ENCODE peak calls at places on chromosomes 16 and 17, in seven cellular contexts. One of them, this sample, is unnamed.

GRCh38 chr17:42536372-42537155 is 523 bp downstream of the NAGLU start:
- DNase-seq in BE2C: peak; percentile 89
- DNase-seq in gastrocnemius medialis: peak; percentile 87
- DNase-seq in GM23248: peak; percentile 86
- DNase-seq in esophagus squamous epithelium: no peak
- DNase-seq in fibroblast of lung: peak; percentile 84
- DNase-seq in PC-3: peak; percentile 66
- DNase-seq in this sample: peak; percentile 95

GRCh38 chr16:26816266-26816665 is 250.5 kb upstream of the C16orf82 start:
- DNase-seq in esophagus squamous epithelium: no peak
- DNase-seq in fibroblast of lung: peak; percentile 51
- DNase-seq in PC-3: no peak
- DNase-seq in gastrocnemius medialis: no peak
- DNase-seq in BE2C: no peak
- DNase-seq in GM23248: peak; percentile 73
- DNase-seq in this sample: no peak

GRCh38 chr17:77744268-77744988 is 214.1 kb upstream of the TNRC6C start:
- DNase-seq in fibroblast of lung: no peak
- DNase-seq in esophagus squamous epithelium: no peak
- DNase-seq in PC-3: no peak
- DNase-seq in GM23248: no peak
- DNase-seq in BE2C: no peak
- DNase-seq in gastrocnemius medialis: peak; percentile 62
- DNase-seq in this sample: peak; percentile 86

GRCh38 chr17:8005357-8005756 is 2.9 kb downstream of the GUCY2D start:
- DNase-seq in PC-3: no peak
- DNase-seq in GM23248: peak; percentile 49
- DNase-seq in gastrocnemius medialis: no peak
- DNase-seq in fibroblast of lung: no peak
- DNase-seq in esophagus squamous epithelium: no peak
- DNase-seq in BE2C: no peak
- DNase-seq in this sample: no peak

GRCh38 chr17:43540821-43541674 is 5.1 kb downstream of the ETV4 start:
- DNase-seq in BE2C: peak; percentile 61
- DNase-seq in gastrocnemius medialis: no peak
- DNase-seq in esophagus squamous epithelium: no peak
- DNase-seq in fibroblast of lung: peak; percentile 50
- DNase-seq in PC-3: no peak
- DNase-seq in GM23248: no peak
- DNase-seq in this sample: no peak

GRCh38 chr16:3095869-3096268 is 3.2 kb downstream of the ZSCAN10 start:
- DNase-seq in fibroblast of lung: no peak
- DNase-seq in PC-3: peak; percentile 18
- DNase-seq in gastrocnemius medialis: no peak
- DNase-seq in GM23248: peak; percentile 39
- DNase-seq in BE2C: no peak
- DNase-seq in esophagus squamous epithelium: no peak
- DNase-seq in this sample: peak; percentile 50

GRCh38 chr17:40097931-40098845 is 2.2 kb downstream of the NR1D1 start:
- DNase-seq in gastrocnemius medialis: peak; percentile 99
- DNase-seq in GM23248: peak; percentile 90
- DNase-seq in BE2C: no peak
- DNase-seq in esophagus squamous epithelium: no peak
- DNase-seq in fibroblast of lung: peak; percentile 56
- DNase-seq in PC-3: peak; percentile 25
- DNase-seq in this sample: peak; percentile 94

GRCh38 chr17:58409432-58409831 is 7.9 kb downstream of the RNF43 start:
- DNase-seq in gastrocnemius medialis: no peak
- DNase-seq in fibroblast of lung: no peak
- DNase-seq in GM23248: no peak
- DNase-seq in PC-3: no peak
- DNase-seq in esophagus squamous epithelium: no peak
- DNase-seq in BE2C: no peak
- DNase-seq in this sample: no peak

GRCh38 chr16:81265658-81266451 is 27.4 kb downstream of the BCO1 start:
- DNase-seq in fibroblast of lung: peak; percentile 80
- DNase-seq in PC-3: peak; percentile 31
- DNase-seq in GM23248: peak; percentile 10
- DNase-seq in BE2C: peak; percentile 54
- DNase-seq in gastrocnemius medialis: peak; percentile 54
- DNase-seq in esophagus squamous epithelium: no peak
- DNase-seq in this sample: peak; percentile 75

GRCh38 chr16:60142991-60143705 is 1409.0 kb upstream of the GOT2 start:
- DNase-seq in gastrocnemius medialis: no peak
- DNase-seq in fibroblast of lung: no peak
- DNase-seq in PC-3: no peak
- DNase-seq in BE2C: no peak
- DNase-seq in esophagus squamous epithelium: no peak
- DNase-seq in GM23248: no peak
- DNase-seq in this sample: no peak

GRCh38 chr16:85998178-85998867 is 99.4 kb downstream of the IRF8 start:
- DNase-seq in fibroblast of lung: no peak
- DNase-seq in gastrocnemius medialis: no peak
- DNase-seq in esophagus squamous epithelium: no peak
- DNase-seq in PC-3: no peak
- DNase-seq in BE2C: no peak
- DNase-seq in GM23248: no peak
- DNase-seq in this sample: no peak

GRCh38 chr16:12375341-12375740 is 398.8 kb downstream of the SNX29 start:
- DNase-seq in gastrocnemius medialis: no peak
- DNase-seq in GM23248: peak; percentile 19
- DNase-seq in BE2C: no peak
- DNase-seq in fibroblast of lung: no peak
- DNase-seq in esophagus squamous epithelium: no peak
- DNase-seq in PC-3: no peak
- DNase-seq in this sample: no peak

GRCh38 chr17:6496116-6496481 is 51.8 kb downstream of the PIMREG start:
- DNase-seq in BE2C: no peak
- DNase-seq in fibroblast of lung: no peak
- DNase-seq in GM23248: no peak
- DNase-seq in esophagus squamous epithelium: no peak
- DNase-seq in PC-3: no peak
- DNase-seq in gastrocnemius medialis: no peak
- DNase-seq in this sample: no peak

GRCh38 chr16:397135-397661 is at the start of gene NME4:
- DNase-seq in PC-3: peak; percentile 14
- DNase-seq in fibroblast of lung: no peak
- DNase-seq in gastrocnemius medialis: no peak
- DNase-seq in esophagus squamous epithelium: no peak
- DNase-seq in BE2C: peak; percentile 69
- DNase-seq in GM23248: peak; percentile 77
- DNase-seq in this sample: no peak

GRCh38 chr17:81287155-81287554 is 8.0 kb downstream of the SLC38A10 start:
- DNase-seq in PC-3: no peak
- DNase-seq in esophagus squamous epithelium: no peak
- DNase-seq in gastrocnemius medialis: no peak
- DNase-seq in fibroblast of lung: no peak
- DNase-seq in BE2C: no peak
- DNase-seq in GM23248: no peak
- DNase-seq in this sample: no peak

GRCh38 chr16:28163699-28164584 is 47.8 kb downstream of the XPO6 start:
- DNase-seq in esophagus squamous epithelium: no peak
- DNase-seq in GM23248: peak; percentile 47
- DNase-seq in PC-3: no peak
- DNase-seq in fibroblast of lung: peak; percentile 91
- DNase-seq in gastrocnemius medialis: no peak
- DNase-seq in BE2C: no peak
- DNase-seq in this sample: no peak

GRCh38 chr17:21400816-21401593 is 24.8 kb downstream of the KCNJ12 start:
- DNase-seq in gastrocnemius medialis: no peak
- DNase-seq in BE2C: no peak
- DNase-seq in esophagus squamous epithelium: no peak
- DNase-seq in PC-3: no peak
- DNase-seq in fibroblast of lung: no peak
- DNase-seq in GM23248: no peak
- DNase-seq in this sample: no peak

GRCh38 chr17:21677126-21677910 is 15.0 kb upstream of the KCNJ18 start:
- DNase-seq in esophagus squamous epithelium: no peak
- DNase-seq in PC-3: no peak
- DNase-seq in gastrocnemius medialis: no peak
- DNase-seq in GM23248: no peak
- DNase-seq in fibroblast of lung: no peak
- DNase-seq in BE2C: no peak
- DNase-seq in this sample: no peak

GRCh38 chr17:48026503-48027321 is 10.9 kb downstream of the COPZ2 start:
- DNase-seq in PC-3: peak; percentile 93
- DNase-seq in BE2C: peak; percentile 95
- DNase-seq in fibroblast of lung: peak; percentile 90
- DNase-seq in GM23248: peak; percentile 99
- DNase-seq in esophagus squamous epithelium: peak; percentile 28
- DNase-seq in gastrocnemius medialis: peak; percentile 89
- DNase-seq in this sample: peak; percentile 79

GRCh38 chr17:57372156-57372555 is 115.8 kb downstream of the MSI2 start:
- DNase-seq in GM23248: peak; percentile 9
- DNase-seq in PC-3: peak; percentile 95
- DNase-seq in esophagus squamous epithelium: no peak
- DNase-seq in BE2C: no peak
- DNase-seq in gastrocnemius medialis: no peak
- DNase-seq in fibroblast of lung: peak; percentile 52
- DNase-seq in this sample: no peak

GRCh38 chr17:5526821-5527598 is 40.6 kb downstream of the MIS12 start:
- DNase-seq in PC-3: peak; percentile 85
- DNase-seq in gastrocnemius medialis: peak; percentile 96
- DNase-seq in fibroblast of lung: peak; percentile 94
- DNase-seq in GM23248: peak; percentile 97
- DNase-seq in esophagus squamous epithelium: no peak
- DNase-seq in BE2C: peak; percentile 78
- DNase-seq in this sample: peak; percentile 92

GRCh38 chr16:89193021-89193575 is 7.2 kb downstream of the SLC22A31 start:
- DNase-seq in GM23248: peak; percentile 72
- DNase-seq in esophagus squamous epithelium: no peak
- DNase-seq in gastrocnemius medialis: no peak
- DNase-seq in BE2C: peak; percentile 75
- DNase-seq in fibroblast of lung: no peak
- DNase-seq in PC-3: peak; percentile 80
- DNase-seq in this sample: peak; percentile 80

GRCh38 chr17:80891096-80892018 is 100.3 kb upstream of the CHMP6 start:
- DNase-seq in gastrocnemius medialis: peak; percentile 48
- DNase-seq in PC-3: peak; percentile 94
- DNase-seq in BE2C: peak; percentile 38
- DNase-seq in fibroblast of lung: peak; percentile 68
- DNase-seq in GM23248: peak; percentile 95
- DNase-seq in esophagus squamous epithelium: no peak
- DNase-seq in this sample: peak; percentile 40

GRCh38 chr17:3002538-3003301 is 60.7 kb downstream of the OR1D5 start:
- DNase-seq in GM23248: no peak
- DNase-seq in gastrocnemius medialis: no peak
- DNase-seq in BE2C: no peak
- DNase-seq in fibroblast of lung: no peak
- DNase-seq in esophagus squamous epithelium: no peak
- DNase-seq in PC-3: no peak
- DNase-seq in this sample: no peak
- H3K4me1 ChIP-seq in GM23248: peaks cover 5% of the 10 kb centered on the region
- H3K4me1 ChIP-seq in gastrocnemius medialis: peaks cover 20% of the 10 kb centered on the region
- H3K4me1 ChIP-seq in BE2C: peaks cover 26% of the 10 kb centered on the region
- H3K4me1 ChIP-seq in fibroblast of lung: peaks cover 7% of the 10 kb centered on the region
- H3K4me1 ChIP-seq in esophagus squamous epithelium: peaks cover 23% of the 10 kb centered on the region
- H3K4me1 ChIP-seq in PC-3: peaks cover 36% of the 10 kb centered on the region
- H3K4me1 ChIP-seq in this sample: peaks cover 9% of the 10 kb centered on the region

GRCh38 chr17:75086496-75087181 is 1.1 kb upstream of the SLC16A5 start:
- DNase-seq in gastrocnemius medialis: no peak
- DNase-seq in GM23248: no peak
- DNase-seq in BE2C: no peak
- DNase-seq in esophagus squamous epithelium: no peak
- DNase-seq in PC-3: no peak
- DNase-seq in fibroblast of lung: no peak
- DNase-seq in this sample: no peak
- H3K4me1 ChIP-seq in gastrocnemius medialis: peaks cover 31% of the 10 kb centered on the region
- H3K4me1 ChIP-seq in GM23248: peaks cover 9% of the 10 kb centered on the region
- H3K4me1 ChIP-seq in BE2C: no peaks in the 10 kb centered on the region
- H3K4me1 ChIP-seq in esophagus squamous epithelium: peaks cover 42% of the 10 kb centered on the region
- H3K4me1 ChIP-seq in PC-3: peaks cover 17% of the 10 kb centered on the region
- H3K4me1 ChIP-seq in fibroblast of lung: peaks cover 21% of the 10 kb centered on the region
- H3K4me1 ChIP-seq in this sample: peaks cover 19% of the 10 kb centered on the region

DNA sequence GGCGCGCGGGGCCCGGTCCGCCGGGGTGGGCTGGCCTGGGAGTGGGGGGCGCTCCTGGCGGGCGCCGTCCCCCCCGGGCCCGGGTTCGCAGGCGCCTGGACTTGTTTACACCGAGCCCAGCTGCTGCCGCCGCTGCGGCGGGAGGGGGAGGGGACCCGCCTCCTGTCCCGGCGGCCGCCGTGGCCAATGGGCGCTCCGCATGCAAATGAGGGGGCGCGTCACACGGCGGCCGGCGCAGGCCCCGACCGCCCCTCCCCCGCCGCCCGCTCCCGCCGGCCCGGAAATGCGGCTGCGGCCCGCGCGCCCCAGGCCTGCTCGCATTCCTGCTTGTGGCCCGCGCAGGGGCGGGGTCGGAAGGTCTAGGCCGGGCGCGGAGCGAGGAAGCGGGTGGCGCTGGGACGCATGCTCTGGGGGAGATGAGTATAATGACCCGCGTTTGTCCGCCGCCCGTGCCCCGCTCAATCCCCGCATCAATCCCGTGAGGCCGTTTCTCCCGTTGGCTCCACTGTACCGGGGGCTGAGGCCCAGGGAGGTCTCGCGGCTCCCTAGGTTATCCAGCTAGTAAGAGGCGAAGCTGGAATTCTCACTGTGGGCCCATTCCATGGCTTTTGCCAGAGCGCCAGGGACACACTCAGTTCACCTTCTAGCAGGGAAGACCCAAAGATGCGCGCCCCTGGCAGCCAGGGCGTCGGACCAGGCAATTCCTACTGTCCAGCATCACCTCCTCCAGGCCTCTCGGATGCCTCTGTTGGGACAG is at the start of gene YPEL3:
- DNase-seq in BE2C: peak; percentile 97
- DNase-seq in esophagus squamous epithelium: peak; percentile 73
- DNase-seq in PC-3: peak; percentile 78
- DNase-seq in gastrocnemius medialis: peak; percentile 94
- DNase-seq in fibroblast of lung: peak; percentile 87
- DNase-seq in GM23248: peak; percentile 96
- DNase-seq in this sample: peak; percentile 97
- H3K4me1 ChIP-seq in BE2C: peaks cover 9% of the 10 kb centered on the region
- H3K4me1 ChIP-seq in esophagus squamous epithelium: peaks cover 35% of the 10 kb centered on the region
- H3K4me1 ChIP-seq in PC-3: peaks cover 11% of the 10 kb centered on the region
- H3K4me1 ChIP-seq in gastrocnemius medialis: peaks cover 37% of the 10 kb centered on the region
- H3K4me1 ChIP-seq in fibroblast of lung: peaks cover 15% of the 10 kb centered on the region
- H3K4me1 ChIP-seq in GM23248: peaks cover 4% of the 10 kb centered on the region
- H3K4me1 ChIP-seq in this sample: peaks cover 29% of the 10 kb centered on the region

GRCh38 chr17:66446419-66446818 is 144.0 kb downstream of the PRKCA start:
- DNase-seq in fibroblast of lung: no peak
- DNase-seq in GM23248: no peak
- DNase-seq in gastrocnemius medialis: no peak
- DNase-seq in BE2C: no peak
- DNase-seq in PC-3: no peak
- DNase-seq in esophagus squamous epithelium: no peak
- DNase-seq in this sample: no peak
- H3K4me1 ChIP-seq in fibroblast of lung: peaks cover 2% of the 10 kb centered on the region
- H3K4me1 ChIP-seq in GM23248: peaks cover 3% of the 10 kb centered on the region
- H3K4me1 ChIP-seq in gastrocnemius medialis: no peaks in the 10 kb centered on the region
- H3K4me1 ChIP-seq in BE2C: peaks cover 5% of the 10 kb centered on the region
- H3K4me1 ChIP-seq in PC-3: no peaks in the 10 kb centered on the region
- H3K4me1 ChIP-seq in esophagus squamous epithelium: no peaks in the 10 kb centered on the region
- H3K4me1 ChIP-seq in this sample: no peaks in the 10 kb centered on the region